ENCODE peak calls at places on chromosomes 12 and 14, in four cellular contexts. Q is stomach, R is IMR-90, A is A549. N is an unnamed sample.

GRCh38 chr12:90102957-90103652 is 394.5 kb upstream of the ATP2B1 start:
- DNase-seq in R (peak), Q (no peak), A (peak), N (peak)

GRCh38 chr14:62886461-62886860 is 158.8 kb downstream of the KCNH5 start:
- DNase-seq in R (no peak), A (no peak), Q (no peak), N (no peak)

GRCh38 chr12:83615152-83615551 is 928.4 kb downstream of the TMTC2 start:
- DNase-seq in R (no peak), A (no peak), Q (no peak), N (no peak)

GRCh38 chr12:3130053-3130805 is 53.0 kb downstream of the TSPAN9 start:
- DNase-seq in Q (no peak), A (no peak), R (peak), N (no peak)

GRCh38 chr14:96741151-96741977 is 55.8 kb upstream of the VRK1 start:
- DNase-seq in R (peak), Q (peak), A (peak), N (peak)

GRCh38 chr12:132196038-132196872 is 52.0 kb downstream of the NOC4L start:
- DNase-seq in Q (no peak), A (no peak), R (no peak), N (no peak)

GRCh38 chr12:100789146-100789545 is 5.4 kb upstream of the ANO4 start:
- DNase-seq in A (peak), R (peak), Q (no peak), N (peak)

GRCh38 chr14:42299692-42300091 is 693.0 kb downstream of the LRFN5 start:
- DNase-seq in A (no peak), Q (no peak), R (no peak), N (no peak)

GRCh38 chr14:65704850-65705249 is 292.3 kb downstream of the FUT8 start:
- DNase-seq in Q (no peak), R (no peak), A (no peak), N (peak)

GRCh38 chr14:56129941-56130340 is 11.7 kb downstream of the PELI2 start:
- DNase-seq in R (no peak), Q (no peak), A (no peak), N (no peak)

GRCh38 chr14:60051690-60052324 is 39.9 kb upstream of the PCNX4 start:
- DNase-seq in A (no peak), Q (no peak), R (peak), N (peak)

GRCh38 chr14:38208825-38209562 is 1.3 kb downstream of the SSTR1 start:
- DNase-seq in R (peak), A (no peak), Q (peak), N (peak)

GRCh38 chr12:102059343-102059742 is 2.4 kb downstream of the WASHC3 start:
- DNase-seq in A (no peak), Q (no peak), R (no peak), N (no peak)

GRCh38 chr12:128381537-128381936 is 114.6 kb downstream of the TMEM132C start:
- DNase-seq in Q (no peak), A (no peak), R (no peak), N (no peak)

GRCh38 chr14:68795602-68796417 is 2.9 kb upstream of the ZFP36L1 start:
- DNase-seq in Q (peak), R (peak), A (peak), N (peak)

GRCh38 chr12:120534203-120534702 is at the start of gene RNF10:
- DNase-seq in R (peak), A (peak), Q (peak), N (peak)

GRCh38 chr12:104733717-104734175 is 224.3 kb downstream of the SLC41A2 start:
- DNase-seq in Q (no peak), R (no peak), A (peak), N (no peak)

GRCh38 chr14:22887260-22887989 is 4.4 kb downstream of the REM2 start:
- DNase-seq in A (peak), R (peak), Q (peak), N (peak)

GRCh38 chr14:91216731-91217226 is 27.7 kb downstream of the GPR68 start:
- DNase-seq in A (no peak), R (no peak), Q (no peak), N (no peak)

GRCh38 chr14:104749111-104749649 is 3.8 kb upstream of the SIVA1 start:
- DNase-seq in Q (no peak), A (no peak), R (peak), N (peak)

GRCh38 chr12:90855534-90855933 is 99.4 kb downstream of the CCER1 start:
- DNase-seq in Q (no peak), R (no peak), A (no peak), N (no peak)

GRCh38 chr12:57477710-57478681 is 1.7 kb downstream of the ARHGAP9 start:
- DNase-seq in R (peak), Q (no peak), A (no peak), N (no peak)

GRCh38 chr14:104925214-104925899 is 678 bp downstream of the PLD4 start:
- DNase-seq in Q (no peak), R (no peak), A (no peak), N (no peak)

GRCh38 chr14:44886860-44887595 is 74.7 kb downstream of the KLHL28 start:
- DNase-seq in Q (no peak), R (no peak), A (no peak), N (no peak)

GRCh38 chr12:39294712-39295111 is 148.2 kb downstream of the KIF21A start:
- DNase-seq in R (no peak), A (no peak), Q (no peak), N (no peak)

GRCh38 chr12:47705239-47705570 is 625 bp downstream of the RPAP3 start:
- DNase-seq in A (no peak), R (peak), Q (no peak), N (no peak)

GRCh38 chr14:64520699-64521098 is 16.1 kb downstream of the ZBTB1 start:
- DNase-seq in Q (no peak), R (no peak), A (peak), N (no peak)

GRCh38 chr14:85217412-85217811 is 312.5 kb upstream of the FLRT2 start:
- DNase-seq in Q (no peak), R (peak), A (no peak), N (no peak)

GRCh38 chr14:49641697-49642129 is 6.7 kb upstream of the DNAAF2 start:
- DNase-seq in Q (peak), R (peak), A (no peak), N (peak)

GRCh38 chr12:27575780-27576154 is 51.8 kb downstream of the PPFIBP1 start:
- DNase-seq in R (no peak), A (no peak), Q (no peak), N (no peak)

GRCh38 chr12:121775501-121775900 is 18.0 kb downstream of the RHOF start:
- DNase-seq in R (no peak), Q (no peak), A (no peak), N (no peak)

GRCh38 chr14:69666112-69666511 is 54.7 kb downstream of the SUSD6 start:
- DNase-seq in Q (no peak), R (no peak), A (no peak), N (no peak)

GRCh38 chr14:22422238-22422637 is 166.8 kb downstream of the DAD1 start:
- DNase-seq in R (no peak), Q (no peak), A (no peak), N (no peak)

GRCh38 chr14:95254356-95254755 is 65.4 kb downstream of the CLMN start:
- DNase-seq in Q (no peak), R (no peak), A (no peak), N (peak)

GRCh38 chr12:6199211-6199530 is 1.0 kb upstream of the CD9 start:
- DNase-seq in A (no peak), R (no peak), Q (no peak), N (no peak)
- H3K4me3 ChIP-seq in A (no peak), R (no peak), Q (peak), N (no peak)

DNA sequence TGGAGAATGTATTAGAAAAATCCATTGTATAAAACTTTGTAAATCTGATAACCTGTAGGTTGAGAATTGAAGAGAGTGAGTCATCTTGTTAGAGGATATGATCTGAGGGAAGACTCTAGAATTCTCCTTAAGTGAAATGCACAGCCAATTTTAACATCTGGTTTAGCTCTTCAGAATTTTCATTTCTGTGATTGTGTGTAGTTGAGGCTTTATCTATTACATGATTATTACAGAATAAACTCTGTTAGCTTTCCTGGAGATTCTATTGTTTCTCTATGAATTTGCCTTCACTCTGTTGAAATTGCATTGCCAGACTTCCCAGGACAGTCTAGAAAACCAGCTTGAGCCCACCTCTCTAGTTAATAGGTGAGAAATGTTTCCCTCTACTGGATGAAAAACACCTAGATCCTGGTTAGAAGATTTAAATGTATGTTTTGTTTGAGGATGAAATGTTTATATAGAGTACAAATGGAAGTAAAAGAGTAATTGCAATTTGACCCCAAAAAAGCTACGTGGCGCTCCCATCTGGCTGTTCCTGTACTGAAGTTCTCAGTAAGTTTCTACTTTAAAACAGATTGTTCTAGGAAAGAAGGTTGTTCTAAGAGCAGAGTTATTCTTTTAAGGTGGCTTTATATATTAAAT is 2.9 kb downstream of the NUDT4 start:
- DNase-seq in R (peak), A (peak), Q (no peak), N (no peak)
- TF ChIP-seq CTCF in R (peak), A (peak), Q (peak), N (peak)

DNA sequence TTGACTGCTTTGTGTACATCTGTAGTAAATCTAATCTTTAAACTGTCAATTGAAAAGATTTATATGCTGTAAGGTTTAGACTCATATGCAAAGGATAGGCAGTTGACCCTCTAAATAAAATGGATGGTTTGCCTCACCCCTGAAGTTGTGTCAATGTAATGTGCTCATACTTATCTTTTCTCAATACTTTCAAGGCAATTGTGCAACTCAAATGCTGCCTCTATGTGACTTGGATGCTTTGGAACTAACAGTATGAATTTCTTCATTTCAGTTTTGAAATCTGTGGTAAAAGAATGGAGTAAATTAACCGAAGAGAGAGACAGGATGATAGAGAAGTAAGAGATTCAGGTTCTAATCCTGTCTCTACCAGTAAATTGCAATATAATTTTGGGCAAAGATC is 9.7 kb downstream of the PDE6H start:
- DNase-seq in R (no peak), Q (no peak), A (no peak), N (peak)
- H3K4me3 ChIP-seq in R (no peak), Q (no peak), A (no peak), N (no peak)

GRCh38 chr12:123533672-123534643 is at the start of gene RILPL1:
- DNase-seq in Q (peak), A (peak), R (peak), N (peak)
- TF ChIP-seq CTCF in Q (no peak), A (peak), R (peak), N (peak)

DNA sequence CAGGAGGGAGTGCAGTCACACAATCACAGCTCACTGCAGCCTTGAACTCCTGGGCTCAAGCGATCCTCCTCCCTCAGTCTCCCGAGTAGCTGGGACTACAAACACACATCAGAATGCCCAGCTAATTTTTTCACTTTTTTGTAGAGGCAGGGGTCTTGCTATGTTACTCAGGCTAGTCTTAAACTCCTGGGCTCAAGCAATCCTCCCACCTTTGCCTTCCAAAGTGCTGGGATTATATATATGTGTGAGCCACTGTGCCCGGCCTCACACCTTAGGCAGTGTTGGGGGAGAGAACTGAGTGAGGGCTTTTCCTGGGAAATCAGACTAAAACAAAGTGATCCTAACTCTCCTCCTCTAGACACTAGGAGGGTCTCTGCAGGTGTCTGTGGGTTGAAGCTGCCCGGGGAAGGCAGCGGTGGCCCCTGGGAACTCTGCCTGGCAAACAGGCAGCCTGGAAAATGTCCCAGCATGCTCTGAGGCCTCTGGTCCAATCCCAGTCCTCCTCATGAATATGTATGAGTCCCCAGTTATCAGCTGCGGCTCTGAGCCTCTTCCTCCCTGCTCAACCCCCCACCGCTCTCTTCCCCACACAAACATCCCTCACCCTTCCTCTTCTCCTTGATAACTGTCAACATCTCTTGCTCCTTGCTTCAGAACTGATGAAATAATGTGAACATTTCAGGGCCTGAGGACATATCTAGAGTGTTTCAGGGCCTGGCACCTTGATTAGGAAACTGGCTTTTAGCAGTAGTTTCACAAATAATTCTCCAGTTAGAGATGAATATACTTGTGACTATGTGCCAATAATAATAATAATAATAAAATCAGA is 7.9 kb upstream of the NAA25 start:
- DNase-seq in R (peak), A (peak), Q (peak), N (peak)
- H3K4me3 ChIP-seq in R (no peak), A (no peak), Q (no peak), N (no peak)

GRCh38 chr12:26126340-26127284 is 1.8 kb upstream of the BHLHE41 start:
- DNase-seq in A (peak), R (peak), Q (peak), N (peak)
- TF ChIP-seq CTCF in A (no peak), R (no peak), Q (no peak), N (no peak)

GRCh38 chr12:54052745-54053624 is 650 bp upstream of the HOXC4 start:
- DNase-seq in A (no peak), Q (no peak), R (no peak), N (peak)

GRCh38 chr12:54055522-54055921 is 1.9 kb downstream of the HOXC4 start:
- DNase-seq in Q (no peak), A (no peak), R (no peak), N (no peak)

GRCh38 chr12:54056110-54056509 is 2.5 kb downstream of the HOXC4 start:
- DNase-seq in R (no peak), Q (no peak), A (no peak), N (no peak)

GRCh38 chr12:54053625-54054441 is at the start of gene HOXC4:
- DNase-seq in R (peak), A (peak), Q (peak), N (no peak)

DNA sequence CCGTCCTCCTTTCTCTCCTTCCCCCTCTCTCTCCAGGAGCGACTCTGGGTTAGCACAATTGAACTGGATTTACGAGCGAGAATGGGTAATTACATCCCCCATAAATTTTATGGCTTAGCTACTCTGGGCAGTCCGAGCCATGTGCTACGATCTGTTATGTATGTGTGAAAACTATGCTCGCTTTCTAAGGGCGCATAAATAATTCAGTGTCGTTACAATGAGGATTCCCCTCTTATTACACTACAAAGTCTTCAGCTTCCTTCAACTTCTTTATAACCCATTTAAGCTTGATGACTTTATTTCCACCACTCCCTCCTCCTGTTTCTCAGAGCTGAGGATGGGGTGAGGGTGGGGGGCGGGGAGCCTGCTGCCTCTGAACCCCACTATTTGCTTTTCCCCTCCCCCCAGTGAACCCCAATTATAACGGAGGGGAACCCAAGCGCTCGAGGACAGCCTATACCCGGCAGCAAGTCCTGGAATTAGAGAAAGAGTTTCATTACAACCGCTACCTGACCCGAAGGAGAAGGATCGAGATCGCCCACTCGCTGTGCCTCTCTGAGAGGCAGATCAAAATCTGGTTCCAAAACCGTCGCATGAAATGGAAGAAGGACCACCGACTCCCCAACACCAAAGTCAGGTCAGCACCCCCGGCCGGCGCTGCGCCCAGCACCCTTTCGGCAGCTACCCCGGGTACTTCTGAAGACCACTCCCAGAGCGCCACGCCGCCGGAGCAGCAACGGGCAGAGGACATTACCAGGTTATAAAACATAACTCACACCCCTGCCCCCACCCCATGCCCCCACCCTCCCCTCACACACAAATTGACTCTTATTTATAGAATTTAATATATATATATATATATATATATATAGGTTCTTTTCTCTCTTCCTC is 1.1 kb downstream of the HOXC4 start:
- DNase-seq in R (no peak), A (no peak), Q (no peak), N (no peak)
- H3K4me3 ChIP-seq in R (no peak), A (peak), Q (peak), N (no peak)

GRCh38 chr14:74409441-74409840 is 16.6 kb downstream of the SYNDIG1L start:
- DNase-seq in A (no peak), R (no peak), Q (no peak), N (no peak)
- TF ChIP-seq CTCF in A (no peak), R (no peak), Q (no peak), N (no peak)

GRCh38 chr12:51972424-51972812 is 20.9 kb downstream of the ACVR1B start:
- DNase-seq in Q (no peak), A (no peak), R (no peak), N (no peak)

GRCh38 chr12:51969643-51970042 is 18.1 kb downstream of the ACVR1B start:
- DNase-seq in R (no peak), Q (no peak), A (no peak), N (no peak)

GRCh38 chr12:51972849-51973273 is 21.4 kb downstream of the ACVR1B start:
- DNase-seq in R (peak), Q (peak), A (no peak), N (peak)

GRCh38 chr12:51971679-51972423 is 20.4 kb downstream of the ACVR1B start:
- DNase-seq in A (no peak), Q (no peak), R (no peak), N (peak)

GRCh38 chr12:51970904-51971646 is 19.6 kb downstream of the ACVR1B start:
- DNase-seq in Q (no peak), R (peak), A (peak), N (no peak)
- H3K4me3 ChIP-seq in Q (no peak), R (peak), A (peak), N (no peak)

GRCh38 chr12:113155060-113155459 is 5.5 kb downstream of the CFAP73 start:
- DNase-seq in Q (no peak), R (no peak), A (no peak), N (no peak)

GRCh38 chr12:113151655-113152054 is 2.1 kb downstream of the CFAP73 start:
- DNase-seq in A (no peak), R (no peak), Q (no peak), N (no peak)

GRCh38 chr12:113154351-113154973 is 4.9 kb downstream of the CFAP73 start:
- DNase-seq in R (peak), A (peak), Q (no peak), N (peak)

GRCh38 chr12:113152196-113152834 is 2.8 kb downstream of the CFAP73 start:
- DNase-seq in A (no peak), Q (no peak), R (no peak), N (no peak)

GRCh38 chr12:113152835-113153814 is 3.6 kb downstream of the CFAP73 start:
- DNase-seq in R (peak), Q (peak), A (peak), N (peak)
- TF ChIP-seq CTCF in R (peak), Q (peak), A (peak), N (peak)